ENCODE peak calls at places on chromosome 22, in seven cellular contexts. Q is AG04450, N is NB4, H is Caco-2, S is HL-60, P is astrocyte of the spinal cord, X is IMR-90. Y is an unnamed sample.

GRCh38 chr22:27089303-27089702 is 431.9 kb downstream of the MIAT start:
- DNase-seq in Q (no peak), N (no peak), H (no peak), S (no peak), P (no peak), X (no peak), Y (no peak)

GRCh38 chr22:20591660-20592310 is 84.4 kb downstream of the MED15 start:
- DNase-seq in Q (peak; percentile 54), N (no peak), H (no peak), S (no peak), P (peak; percentile 56), X (peak; percentile 13), Y (peak; percentile 16)

GRCh38 chr22:16387088-16387487 is 205.5 kb downstream of the CCT8L2 start:
- DNase-seq in Q (no peak), N (no peak), H (no peak), S (no peak), P (no peak), X (no peak), Y (no peak)

GRCh38 chr22:33124471-33124870 is 66.3 kb upstream of the SYN3 start:
- DNase-seq in Q (no peak), N (no peak), H (no peak), S (no peak), P (no peak), X (no peak), Y (no peak)

GRCh38 chr22:38454361-38455062 is 487 bp downstream of the KCNJ4 start:
- DNase-seq in Q (no peak), N (peak; percentile 29), H (no peak), S (no peak), P (no peak), X (no peak), Y (no peak)

GRCh38 chr22:20401376-20402020 is 7.5 kb downstream of the ZNF74 start:
- DNase-seq in Q (no peak), N (no peak), H (no peak), S (no peak), P (no peak), X (no peak), Y (no peak)

GRCh38 chr22:49079027-49079725 is 748.5 kb downstream of the BRD1 start:
- DNase-seq in Q (no peak), N (no peak), H (no peak), S (no peak), P (no peak), X (no peak), Y (no peak)

GRCh38 chr22:19351604-19352003 is 60.1 kb upstream of the CLTCL1 start:
- DNase-seq in Q (no peak), N (no peak), H (no peak), S (no peak), P (no peak), X (no peak), Y (no peak)

GRCh38 chr22:26549902-26550497 is 37.7 kb upstream of the TFIP11 start:
- DNase-seq in Q (no peak), N (no peak), H (no peak), S (no peak), P (no peak), X (no peak), Y (no peak)

GRCh38 chr22:32469799-32470212 is 4.8 kb upstream of the FBXO7 start:
- DNase-seq in Q (peak; percentile 32), N (peak; percentile 23), H (no peak), S (no peak), P (peak; percentile 57), X (peak; percentile 84), Y (peak; percentile 59)

GRCh38 chr22:49111085-49111484 is 716.6 kb downstream of the BRD1 start:
- DNase-seq in Q (no peak), N (no peak), H (no peak), S (no peak), P (no peak), X (no peak), Y (no peak)

GRCh38 chr22:42500164-42500835 is 19.3 kb downstream of the RRP7A start:
- DNase-seq in Q (no peak), N (no peak), H (no peak), S (peak; percentile 41), P (peak; percentile 64), X (peak; percentile 35), Y (peak; percentile 50)

GRCh38 chr22:25122136-25122764 is 77.4 kb upstream of the CRYBB3 start:
- DNase-seq in Q (no peak), N (no peak), H (no peak), S (no peak), P (no peak), X (no peak), Y (no peak)

GRCh38 chr22:48459259-48459658 is 1368.4 kb downstream of the BRD1 start:
- DNase-seq in Q (no peak), N (no peak), H (no peak), S (no peak), P (no peak), X (no peak), Y (no peak)

GRCh38 chr22:48319321-48320047 is 1508.2 kb downstream of the BRD1 start:
- DNase-seq in Q (no peak), N (no peak), H (no peak), S (no peak), P (no peak), X (no peak), Y (no peak)

GRCh38 chr22:46379301-46379930 is 43.9 kb downstream of the TRMU start:
- DNase-seq in Q (no peak), N (no peak), H (peak; percentile 53), S (no peak), P (no peak), X (no peak), Y (no peak)
- H3K4me3 ChIP-seq in Q (no peak overlapping the region), N (no peak overlapping the region), H (no peak overlapping the region), S (no peak overlapping the region), P (no peak overlapping the region), X (no peak overlapping the region), Y (no peak overlapping the region)

GRCh38 chr22:43592470-43592869 is 180.7 kb downstream of the MPPED1 start:
- DNase-seq in Q (no peak), N (no peak), H (no peak), S (no peak), P (no peak), X (peak; percentile 2), Y (peak; percentile 0)
- TF ChIP-seq CTCF in Q (peak; percentile 29), N (no peak), H (peak; percentile 24), S (no peak), P (no peak), X (peak; percentile 19), Y (peak; percentile 8)

GRCh38 chr22:28711341-28711740 is 30.3 kb downstream of the CHEK2 start:
- DNase-seq in Q (no peak), N (no peak), H (no peak), S (no peak), P (no peak), X (no peak), Y (peak; percentile 10)
- H3K4me3 ChIP-seq in Q (no peak overlapping the region), N (no peak overlapping the region), H (no peak overlapping the region), S (no peak overlapping the region), P (no peak overlapping the region), X (no peak overlapping the region), Y (no peak overlapping the region)

DNA sequence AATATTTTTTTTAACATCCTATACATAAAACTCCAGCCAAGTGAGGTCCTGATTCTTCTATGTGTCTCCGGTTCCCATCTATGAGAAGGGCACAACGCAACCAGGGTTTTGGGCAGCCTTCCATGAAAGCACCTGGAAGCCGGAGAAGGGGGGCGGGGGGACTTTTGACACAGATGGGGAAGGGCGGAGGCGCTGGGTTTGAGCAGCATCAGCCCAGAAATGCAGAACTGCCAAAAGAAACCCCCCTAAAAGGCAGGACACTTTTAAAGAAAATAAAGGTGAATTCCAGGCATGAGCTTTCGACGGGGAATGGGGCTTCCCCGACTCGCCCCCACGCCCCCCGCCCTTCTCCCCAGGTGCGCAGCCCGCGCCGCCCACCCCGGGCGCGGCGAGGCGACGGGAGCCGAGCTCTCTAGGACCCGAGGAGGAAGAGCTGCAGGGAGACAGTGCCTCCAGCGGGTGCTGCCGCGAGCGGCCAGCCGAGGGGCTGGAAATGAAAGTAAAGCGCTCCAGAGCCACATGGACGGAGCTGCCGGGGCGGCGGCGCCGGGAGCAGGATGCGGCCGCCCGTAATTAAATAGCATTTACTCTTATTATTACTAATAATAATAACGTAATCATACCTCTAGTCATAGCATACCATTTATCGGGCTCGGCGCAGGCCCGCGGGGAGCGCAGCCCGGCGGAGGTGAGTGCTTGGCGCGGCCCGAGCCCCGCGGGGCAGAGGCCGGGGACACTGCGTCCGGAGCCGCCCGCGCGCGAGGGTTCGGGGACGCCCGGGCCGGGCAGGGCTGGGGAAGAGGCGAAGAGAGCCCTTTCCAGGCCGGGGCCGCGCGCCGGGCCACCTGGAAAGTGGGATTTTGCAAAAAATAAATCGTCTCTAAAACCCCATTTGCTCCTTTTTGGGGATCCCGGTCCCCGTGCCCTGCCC is at the start of gene ZC3H7B:
- DNase-seq in Q (peak; percentile 27), N (peak; percentile 86), H (peak; percentile 88), S (peak; percentile 56), P (peak; percentile 83), X (peak; percentile 74), Y (peak; percentile 74)
- TF ChIP-seq CTCF in Q (peak; percentile 66), N (peak; percentile 30), H (peak; percentile 73), S (peak; percentile 39), P (peak; percentile 62), X (peak; percentile 60), Y (peak; percentile 72)

GRCh38 chr22:40534379-40535188 is 101.9 kb downstream of the MRTFA start:
- DNase-seq in Q (no peak), N (peak; percentile 71), H (no peak), S (no peak), P (peak; percentile 71), X (peak; percentile 71), Y (peak; percentile 60)
- H3K4me3 ChIP-seq in Q (no peak overlapping the region), N (no peak overlapping the region), H (no peak overlapping the region), S (no peak overlapping the region), P (no peak overlapping the region), X (no peak overlapping the region), Y (no peak overlapping the region)

DNA sequence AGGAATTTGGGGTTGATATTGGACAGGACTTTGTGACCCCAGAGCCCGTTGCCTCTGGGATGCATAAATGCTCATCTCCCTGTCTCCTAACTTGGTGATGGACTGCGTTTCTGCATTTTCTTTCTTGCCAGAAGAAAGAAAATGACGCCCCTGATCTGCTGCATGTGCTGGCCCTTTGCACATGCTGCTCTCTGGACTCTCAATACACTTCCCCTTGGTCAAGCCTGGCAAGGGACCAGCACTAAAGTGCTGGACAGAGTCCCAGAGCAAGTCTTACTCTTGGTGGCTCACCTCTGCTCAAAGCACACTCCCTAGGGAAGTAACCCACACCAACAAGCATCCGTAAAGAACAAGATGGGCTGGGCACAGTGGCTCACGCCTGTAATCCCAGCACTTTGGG is 40.7 kb downstream of the MYH9 start:
- DNase-seq in Q (no peak), N (no peak), H (no peak), S (no peak), P (peak; percentile 55), X (no peak), Y (no peak)
- TF ChIP-seq CTCF in Q (no peak), N (no peak), H (no peak), S (no peak), P (no peak), X (no peak), Y (no peak)

Y was measured in fibroblast of the aortic adventitia.